ENCODE peak calls at places on chromosomes 5 and 9, in six cellular contexts. L, O, F, H, Y and S are unnamed samples.

GRCh38 chr9:31715250-31715649 is 669.2 kb upstream of the ACO1 start:
- DNase-seq in L (no peak), O (no peak), F (no peak), H (no peak), Y (no peak), S (no peak)

GRCh38 chr5:142830241-142831018 is 60.3 kb downstream of the ARHGAP26 start:
- DNase-seq in L (peak; percentile 46), O (no peak), F (no peak), H (no peak), Y (no peak), S (no peak)

GRCh38 chr9:95008151-95008771 is 281.8 kb downstream of the AOPEP start:
- DNase-seq in L (no peak), O (no peak), F (no peak), H (no peak), Y (peak; percentile 62), S (no peak)

GRCh38 chr5:151020304-151021031 is at the start of gene GPX3:
- DNase-seq in L (peak; percentile 34), O (peak; percentile 4), F (peak; percentile 48), H (no peak), Y (peak; percentile 77), S (no peak)

GRCh38 chr5:172076783-172077244 is 70.4 kb upstream of the FBXW11 start:
- DNase-seq in L (peak; percentile 70), O (no peak), F (no peak), H (no peak), Y (no peak), S (no peak)

GRCh38 chr5:155886311-155887031 is 440.5 kb upstream of the SGCD start:
- DNase-seq in L (peak; percentile 49), O (no peak), F (no peak), H (no peak), Y (no peak), S (no peak)

GRCh38 chr9:92496401-92496800 is 14.1 kb upstream of the ASPN start:
- DNase-seq in L (peak; percentile 57), O (no peak), F (no peak), H (no peak), Y (no peak), S (no peak)

GRCh38 chr9:132099741-132100407 is 20.2 kb upstream of the MED27 start:
- DNase-seq in L (no peak), O (no peak), F (no peak), H (no peak), Y (no peak), S (no peak)

GRCh38 chr9:129156163-129156562 is 21.9 kb downstream of the IER5L start:
- DNase-seq in L (no peak), O (no peak), F (no peak), H (no peak), Y (no peak), S (no peak)